ENCODE peak calls at places on chromosomes 2 and 18, in seven cellular contexts. One of them, this sample, is unnamed.

GRCh38 chr2:169619946-169620345 is 35.8 kb downstream of the PPIG start:
- DNase-seq in endothelial cell of umbilical vein: no peak
- DNase-seq in HepG2: no peak
- DNase-seq in K562: no peak
- DNase-seq in HCT116: no peak
- DNase-seq in GM12878: no peak
- DNase-seq in H1: no peak
- DNase-seq in this sample: no peak

GRCh38 chr2:180203972-180204371 is 196.9 kb upstream of the CWC22 start:
- DNase-seq in endothelial cell of umbilical vein: no peak
- DNase-seq in HepG2: no peak
- DNase-seq in K562: no peak
- DNase-seq in HCT116: no peak
- DNase-seq in GM12878: no peak
- DNase-seq in H1: no peak
- DNase-seq in this sample: no peak

GRCh38 chr2:221103930-221104329 is 468.2 kb downstream of the EPHA4 start:
- DNase-seq in endothelial cell of umbilical vein: peak; percentile 42
- DNase-seq in HepG2: no peak
- DNase-seq in K562: no peak
- DNase-seq in HCT116: no peak
- DNase-seq in GM12878: no peak
- DNase-seq in H1: no peak
- DNase-seq in this sample: no peak

GRCh38 chr2:42117923-42118758 is 51.0 kb upstream of the EML4 start:
- DNase-seq in endothelial cell of umbilical vein: peak; percentile 57
- DNase-seq in HepG2: peak; percentile 91
- DNase-seq in K562: no peak
- DNase-seq in HCT116: no peak
- DNase-seq in GM12878: peak; percentile 56
- DNase-seq in H1: no peak
- DNase-seq in this sample: no peak

GRCh38 chr18:22504251-22504650 is 86.5 kb upstream of the CTAGE1 start:
- DNase-seq in endothelial cell of umbilical vein: no peak
- DNase-seq in HepG2: no peak
- DNase-seq in K562: no peak
- DNase-seq in HCT116: no peak
- DNase-seq in GM12878: no peak
- DNase-seq in H1: no peak
- DNase-seq in this sample: no peak

GRCh38 chr18:79283341-79283879 is 112.3 kb upstream of the NFATC1 start:
- DNase-seq in endothelial cell of umbilical vein: no peak
- DNase-seq in HepG2: no peak
- DNase-seq in K562: no peak
- DNase-seq in HCT116: no peak
- DNase-seq in GM12878: no peak
- DNase-seq in H1: no peak
- DNase-seq in this sample: no peak

GRCh38 chr2:28869494-28870145 is 489 bp downstream of the TRMT61B start:
- DNase-seq in endothelial cell of umbilical vein: no peak
- DNase-seq in HepG2: no peak
- DNase-seq in K562: no peak
- DNase-seq in HCT116: no peak
- DNase-seq in GM12878: no peak
- DNase-seq in H1: no peak
- DNase-seq in this sample: no peak

GRCh38 chr2:119541476-119541875 is 2.8 kb upstream of the CFAP221 start:
- DNase-seq in endothelial cell of umbilical vein: no peak
- DNase-seq in HepG2: no peak
- DNase-seq in K562: peak; percentile 9
- DNase-seq in HCT116: no peak
- DNase-seq in GM12878: no peak
- DNase-seq in H1: no peak
- DNase-seq in this sample: no peak

GRCh38 chr2:20151116-20151571 is 73.8 kb downstream of the SDC1 start:
- DNase-seq in endothelial cell of umbilical vein: no peak
- DNase-seq in HepG2: no peak
- DNase-seq in K562: peak; percentile 59
- DNase-seq in HCT116: no peak
- DNase-seq in GM12878: peak; percentile 48
- DNase-seq in H1: no peak
- DNase-seq in this sample: no peak

GRCh38 chr2:8454797-8455196 is 227.1 kb upstream of the ID2 start:
- DNase-seq in endothelial cell of umbilical vein: no peak
- DNase-seq in HepG2: no peak
- DNase-seq in K562: no peak
- DNase-seq in HCT116: no peak
- DNase-seq in GM12878: no peak
- DNase-seq in H1: no peak
- DNase-seq in this sample: no peak

GRCh38 chr2:8243748-8244147 is 438.1 kb upstream of the ID2 start:
- DNase-seq in endothelial cell of umbilical vein: no peak
- DNase-seq in HepG2: no peak
- DNase-seq in K562: no peak
- DNase-seq in HCT116: no peak
- DNase-seq in GM12878: no peak
- DNase-seq in H1: no peak
- DNase-seq in this sample: no peak

GRCh38 chr18:78965917-78966878 is 13.4 kb upstream of the SALL3 start:
- DNase-seq in endothelial cell of umbilical vein: no peak
- DNase-seq in HepG2: no peak
- DNase-seq in K562: no peak
- DNase-seq in HCT116: no peak
- DNase-seq in GM12878: no peak
- DNase-seq in H1: no peak
- DNase-seq in this sample: no peak

GRCh38 chr2:28407131-28407975 is 14.7 kb downstream of the FOSL2 start:
- DNase-seq in endothelial cell of umbilical vein: no peak
- DNase-seq in HepG2: no peak
- DNase-seq in K562: no peak
- DNase-seq in HCT116: no peak
- DNase-seq in GM12878: no peak
- DNase-seq in H1: no peak
- DNase-seq in this sample: no peak

GRCh38 chr2:139556789-139557188 is 776.6 kb upstream of the NXPH2 start:
- DNase-seq in endothelial cell of umbilical vein: no peak
- DNase-seq in HepG2: no peak
- DNase-seq in K562: no peak
- DNase-seq in HCT116: no peak
- DNase-seq in GM12878: no peak
- DNase-seq in H1: no peak
- DNase-seq in this sample: no peak

GRCh38 chr2:140808211-140808610 is 1322.6 kb downstream of the LRP1B start:
- DNase-seq in endothelial cell of umbilical vein: no peak
- DNase-seq in HepG2: no peak
- DNase-seq in K562: no peak
- DNase-seq in HCT116: no peak
- DNase-seq in GM12878: no peak
- DNase-seq in H1: no peak
- DNase-seq in this sample: no peak

GRCh38 chr2:176419591-176420071 is 150.4 kb downstream of the MTX2 start:
- DNase-seq in endothelial cell of umbilical vein: peak; percentile 97
- DNase-seq in HepG2: no peak
- DNase-seq in K562: no peak
- DNase-seq in HCT116: no peak
- DNase-seq in GM12878: no peak
- DNase-seq in H1: no peak
- DNase-seq in this sample: no peak

GRCh38 chr2:10400568-10400977 is 47.6 kb downstream of the ODC1 start:
- DNase-seq in endothelial cell of umbilical vein: no peak
- DNase-seq in HepG2: no peak
- DNase-seq in K562: no peak
- DNase-seq in HCT116: no peak
- DNase-seq in GM12878: peak; percentile 50
- DNase-seq in H1: no peak
- DNase-seq in this sample: no peak
- TF ChIP-seq POLR2AphosphoS5 in endothelial cell of umbilical vein: peak; percentile 51
- TF ChIP-seq POLR2AphosphoS5 in HepG2: no peak
- TF ChIP-seq POLR2AphosphoS5 in K562: no peak
- TF ChIP-seq POLR2AphosphoS5 in HCT116: no peak
- TF ChIP-seq POLR2AphosphoS5 in GM12878: no peak
- TF ChIP-seq POLR2AphosphoS5 in H1: no peak
- TF ChIP-seq POLR2AphosphoS5 in this sample: no peak

GRCh38 chr2:162256621-162257020 is 13.4 kb upstream of the FAP start:
- DNase-seq in endothelial cell of umbilical vein: no peak
- DNase-seq in HepG2: no peak
- DNase-seq in K562: no peak
- DNase-seq in HCT116: no peak
- DNase-seq in GM12878: no peak
- DNase-seq in H1: no peak
- DNase-seq in this sample: no peak
- H3K9ac ChIP-seq in endothelial cell of umbilical vein: no peak overlapping the region
- H3K9ac ChIP-seq in HepG2: no peak overlapping the region
- H3K9ac ChIP-seq in K562: no peak overlapping the region
- H3K9ac ChIP-seq in HCT116: no peak overlapping the region
- H3K9ac ChIP-seq in GM12878: no peak overlapping the region
- H3K9ac ChIP-seq in H1: no peak overlapping the region
- H3K9ac ChIP-seq in this sample: no peak overlapping the region

GRCh38 chr2:219358170-219359075 is 25.9 kb upstream of the RESP18 start:
- DNase-seq in endothelial cell of umbilical vein: no peak
- DNase-seq in HepG2: no peak
- DNase-seq in K562: peak; percentile 46
- DNase-seq in HCT116: no peak
- DNase-seq in GM12878: no peak
- DNase-seq in H1: no peak
- DNase-seq in this sample: no peak
- TF ChIP-seq EZH2 in endothelial cell of umbilical vein: peak; percentile 75
- TF ChIP-seq EZH2 in HepG2: peak; percentile 34
- TF ChIP-seq EZH2 in K562: no peak
- TF ChIP-seq EZH2 in HCT116: no peak
- TF ChIP-seq EZH2 in GM12878: no peak
- TF ChIP-seq EZH2 in H1: peak; percentile 84
- TF ChIP-seq EZH2 in this sample: no peak

GRCh38 chr18:55385770-55386169 is 202.2 kb downstream of the TCF4 start:
- DNase-seq in endothelial cell of umbilical vein: peak; percentile 36
- DNase-seq in HepG2: no peak
- DNase-seq in K562: peak; percentile 39
- DNase-seq in HCT116: no peak
- DNase-seq in GM12878: no peak
- DNase-seq in H1: no peak
- DNase-seq in this sample: no peak

GRCh38 chr18:55384115-55384514 is 203.9 kb downstream of the TCF4 start:
- DNase-seq in endothelial cell of umbilical vein: no peak
- DNase-seq in HepG2: no peak
- DNase-seq in K562: no peak
- DNase-seq in HCT116: no peak
- DNase-seq in GM12878: no peak
- DNase-seq in H1: no peak
- DNase-seq in this sample: no peak

GRCh38 chr18:55384551-55385275 is 203.3 kb downstream of the TCF4 start:
- DNase-seq in endothelial cell of umbilical vein: peak; percentile 67
- DNase-seq in HepG2: peak; percentile 7
- DNase-seq in K562: peak; percentile 57
- DNase-seq in HCT116: no peak
- DNase-seq in GM12878: no peak
- DNase-seq in H1: peak; percentile 10
- DNase-seq in this sample: no peak

GRCh38 chr18:55386545-55386944 is 201.4 kb downstream of the TCF4 start:
- DNase-seq in endothelial cell of umbilical vein: no peak
- DNase-seq in HepG2: no peak
- DNase-seq in K562: peak; percentile 61
- DNase-seq in HCT116: no peak
- DNase-seq in GM12878: no peak
- DNase-seq in H1: no peak
- DNase-seq in this sample: no peak

DNA sequence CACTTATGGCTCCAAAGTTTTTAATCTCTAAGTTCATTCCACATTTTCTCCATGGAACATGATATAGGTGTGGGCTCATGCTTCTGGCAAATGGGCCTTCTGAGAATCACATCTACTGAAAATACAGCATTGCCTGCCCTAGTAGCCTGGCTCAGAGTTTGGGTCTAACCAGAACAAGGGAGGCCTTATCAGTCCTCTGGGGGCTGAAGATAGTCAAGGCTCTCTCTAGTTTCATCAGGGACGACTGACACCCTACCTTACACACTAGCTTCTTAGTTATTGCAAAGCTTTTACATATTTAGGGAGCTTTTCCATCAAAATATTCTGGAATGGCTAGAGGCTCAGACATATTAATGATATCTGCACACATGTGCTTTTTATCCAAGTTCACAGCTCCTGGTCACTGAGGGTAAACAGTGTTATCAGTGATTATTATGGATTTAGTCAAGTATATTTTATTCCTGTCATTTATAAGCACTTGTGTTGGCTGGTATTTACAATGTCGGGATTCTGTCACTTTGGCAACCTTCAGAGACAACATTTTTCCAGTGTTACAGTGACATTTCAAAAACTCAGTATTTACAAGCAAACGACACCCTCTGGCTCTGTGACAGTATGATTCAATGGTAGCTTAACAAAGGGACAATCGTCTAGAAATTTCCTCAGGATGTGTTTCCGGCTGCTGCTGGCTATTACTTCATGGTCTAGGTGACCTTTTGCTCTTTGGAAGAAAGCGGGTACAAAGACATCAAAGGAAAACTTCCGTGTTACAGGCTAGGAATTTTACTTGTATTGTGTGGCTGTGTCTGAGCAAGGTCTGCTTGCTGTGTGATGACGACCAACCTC is 200.6 kb downstream of the TCF4 start:
- DNase-seq in endothelial cell of umbilical vein: peak; percentile 77
- DNase-seq in HepG2: peak; percentile 0
- DNase-seq in K562: peak; percentile 61
- DNase-seq in HCT116: no peak
- DNase-seq in GM12878: no peak
- DNase-seq in H1: no peak
- DNase-seq in this sample: no peak
- TF ChIP-seq POLR2AphosphoS5 in endothelial cell of umbilical vein: peak; percentile 43
- TF ChIP-seq POLR2AphosphoS5 in HepG2: no peak
- TF ChIP-seq POLR2AphosphoS5 in K562: no peak
- TF ChIP-seq POLR2AphosphoS5 in HCT116: no peak
- TF ChIP-seq POLR2AphosphoS5 in GM12878: no peak
- TF ChIP-seq POLR2AphosphoS5 in H1: no peak
- TF ChIP-seq POLR2AphosphoS5 in this sample: no peak

This sample was measured in SK-N-MC.